ENCODE peak calls at places on chromosomes 13 and 19, in four cellular contexts. Q is Calu3, D is fibroblast of pulmonary artery, I is hypothalamus. W is an unnamed sample.

GRCh38 chr13:82717249-82717648 is 1165.0 kb downstream of the SLITRK1 start:
- DNase-seq in Q (no peak), D (peak; percentile 82), I (no peak), W (no peak)

GRCh38 chr13:40221460-40222201 is 444.8 kb downstream of the FOXO1 start:
- DNase-seq in Q (no peak), D (peak; percentile 69), I (no peak), W (no peak)

GRCh38 chr13:104043184-104043583 is 977.0 kb upstream of the SLC10A2 start:
- DNase-seq in Q (no peak), D (no peak), I (no peak), W (no peak)

GRCh38 chr13:42970824-42971669 is 21.0 kb downstream of the EPSTI1 start:
- DNase-seq in Q (peak; percentile 41), D (peak; percentile 63), I (no peak), W (peak; percentile 37)

GRCh38 chr13:111917901-111918300 is 149.0 kb upstream of the SOX1 start:
- DNase-seq in Q (no peak), D (no peak), I (no peak), W (no peak)

GRCh38 chr13:23516190-23516589 is 54.0 kb upstream of the TNFRSF19 start:
- DNase-seq in Q (no peak), D (peak; percentile 39), I (no peak), W (no peak)

GRCh38 chr13:110944121-110944967 is 29.5 kb upstream of the ANKRD10 start:
- DNase-seq in Q (peak; percentile 28), D (peak; percentile 78), I (no peak), W (peak; percentile 55)

GRCh38 chr13:74406439-74406838 is 272.2 kb upstream of the KLF12 start:
- DNase-seq in Q (no peak), D (no peak), I (no peak), W (no peak)

GRCh38 chr19:55592391-55593090 is 6.8 kb downstream of the FIZ1 start:
- DNase-seq in Q (no peak), D (no peak), I (no peak), W (no peak)

GRCh38 chr13:101289764-101290163 is 126.5 kb downstream of the NALCN start:
- DNase-seq in Q (no peak), D (peak; percentile 28), I (peak; percentile 5), W (no peak)

GRCh38 chr19:42281175-42282035 is 12.4 kb downstream of the CIC start:
- DNase-seq in Q (peak; percentile 51), D (peak; percentile 61), I (peak; percentile 60), W (peak; percentile 37)

GRCh38 chr19:40423227-40423566 is 2.6 kb downstream of the SERTAD1 start:
- DNase-seq in Q (no peak), D (no peak), I (no peak), W (no peak)

GRCh38 chr19:16024266-16025107 is 51.8 kb upstream of the TPM4 start:
- DNase-seq in Q (no peak), D (no peak), I (no peak), W (peak; percentile 10)

GRCh38 chr19:34985249-34986022 is 14.7 kb upstream of the GRAMD1A start:
- DNase-seq in Q (no peak), D (peak; percentile 81), I (no peak), W (peak; percentile 96)

GRCh38 chr19:38862321-38863059 is 12.7 kb upstream of the HNRNPL start:
- DNase-seq in Q (no peak), D (peak; percentile 41), I (no peak), W (no peak)

GRCh38 chr13:112943309-112944125 is 25.5 kb upstream of the MCF2L start:
- DNase-seq in Q (peak; percentile 22), D (peak; percentile 10), I (no peak), W (peak; percentile 57)

GRCh38 chr13:86870388-86870966 is 800.7 kb upstream of the SLITRK5 start:
- DNase-seq in Q (peak; percentile 0), D (peak; percentile 24), I (no peak), W (peak; percentile 34)

GRCh38 chr13:98142427-98143156 is at the start of gene FARP1:
- DNase-seq in Q (peak; percentile 77), D (peak; percentile 56), I (peak; percentile 36), W (peak; percentile 10)

GRCh38 chr13:91216928-91217700 is 130.4 kb upstream of the MIR17HG start:
- DNase-seq in Q (no peak), D (no peak), I (no peak), W (no peak)

GRCh38 chr13:85608255-85608829 is 190.9 kb downstream of the SLITRK6 start:
- DNase-seq in Q (no peak), D (no peak), I (no peak), W (no peak)

GRCh38 chr13:75010941-75011340 is 471.0 kb downstream of the TBC1D4 start:
- DNase-seq in Q (no peak), D (no peak), I (no peak), W (peak; percentile 70)

GRCh38 chr13:60426075-60426474 is 29.1 kb downstream of the TDRD3 start:
- DNase-seq in Q (no peak), D (no peak), I (no peak), W (no peak)

W was measured in G401.